ENCODE peak calls at places on chromosomes 4 and X, in ten cellular contexts. W is WTC11, V is A549, H is HCT116, Q is NB4, X is SK-N-SH, A is HepG2, G is K562, B is GM12878, S is endothelial cell of umbilical vein. E is an unnamed sample.

GRCh38 chrX:128992107-128992971 is 531.0 kb downstream of the SMARCA1 start:
- DNase-seq in W (peak; percentile 37), V (no peak), H (no peak), Q (peak; percentile 1), X (peak; percentile 9), A (no peak), G (peak; percentile 8), B (no peak), S (no peak), E (peak; percentile 49)

GRCh38 chr4:40749717-40750460 is at the start of gene NSUN7:
- DNase-seq in W (peak; percentile 95), V (peak; percentile 67), H (no peak), Q (peak; percentile 24), X (peak; percentile 91), A (no peak), G (no peak), B (no peak), S (peak; percentile 10), E (peak; percentile 73)

GRCh38 chr4:42627887-42628646 is 28.8 kb downstream of the ATP8A1 start:
- DNase-seq in W (no peak), V (peak; percentile 0), H (no peak), Q (peak; percentile 64), X (no peak), A (no peak), G (no peak), B (peak; percentile 97), S (no peak), E (no peak)

GRCh38 chrX:103418811-103419210 is 42.5 kb downstream of the BEX3 start:
- DNase-seq in W (no peak), V (no peak), H (no peak), Q (no peak), X (no peak), A (no peak), G (no peak), B (no peak), S (no peak), E (no peak)

GRCh38 chrX:141632124-141632523 is 42.6 kb downstream of the SPANXA2 start:
- DNase-seq in W (no peak), V (no peak), H (no peak), Q (no peak), X (no peak), A (no peak), G (no peak), B (no peak), S (no peak), E (no peak)

GRCh38 chr4:141011799-141012377 is 121.4 kb downstream of the RNF150 start:
- DNase-seq in W (no peak), V (no peak), H (no peak), Q (no peak), X (no peak), A (no peak), G (no peak), B (no peak), S (no peak), E (no peak)

GRCh38 chr4:23827971-23828680 is 61.7 kb downstream of the PPARGC1A start:
- DNase-seq in W (no peak), V (no peak), H (no peak), Q (peak; percentile 13), X (no peak), A (no peak), G (no peak), B (no peak), S (no peak), E (no peak)

GRCh38 chr4:53923921-53924320 is 140.5 kb downstream of the CHIC2 start:
- DNase-seq in W (no peak), V (no peak), H (no peak), Q (no peak), X (no peak), A (no peak), G (no peak), B (no peak), S (no peak), E (no peak)

GRCh38 chr4:168796362-168797106 is 213.5 kb downstream of the CBR4 start:
- DNase-seq in W (no peak), V (peak; percentile 90), H (peak; percentile 52), Q (no peak), X (no peak), A (peak; percentile 80), G (no peak), B (no peak), S (peak; percentile 52), E (no peak)

GRCh38 chrX:11427082-11428033 is 134.1 kb downstream of the AMELX start:
- DNase-seq in W (peak; percentile 40), V (no peak), H (no peak), Q (no peak), X (peak; percentile 26), A (no peak), G (peak; percentile 67), B (no peak), S (peak; percentile 29), E (peak; percentile 73)
- TF ChIP-seq MAX in W (no peak), V (no peak), H (no peak), Q (no peak), X (no peak), A (no peak), G (peak; percentile 61), B (no peak), S (no peak), E (peak; percentile 23)

DNA sequence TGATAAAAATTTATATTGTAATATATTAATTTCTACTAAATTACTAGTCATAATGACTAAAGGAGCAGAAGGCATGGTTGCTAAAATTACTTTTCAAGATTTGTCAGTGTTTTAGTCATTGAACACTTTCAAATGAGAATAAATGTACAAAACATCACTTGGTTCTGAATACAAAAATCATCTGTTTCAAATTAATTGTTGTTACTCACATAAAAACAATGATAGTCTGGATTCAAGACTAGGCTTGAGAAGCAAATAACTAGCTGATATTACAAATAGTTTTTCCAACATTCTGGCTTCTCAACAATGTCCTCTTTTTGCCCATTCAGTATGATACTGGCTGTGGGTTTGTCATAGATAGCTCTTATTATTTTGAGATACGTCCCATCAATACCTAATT is 112.5 kb downstream of the ANAPC10 start:
- DNase-seq in W (no peak), V (no peak), H (no peak), Q (no peak), X (no peak), A (no peak), G (no peak), B (no peak), S (no peak), E (no peak)
- TF ChIP-seq MAX in W (no peak), V (no peak), H (no peak), Q (no peak), X (no peak), A (no peak), G (no peak), B (no peak), S (no peak), E (no peak)

GRCh38 chr4:149835280-149835679 is 19.6 kb upstream of the IQCM start:
- DNase-seq in W (peak; percentile 17), V (no peak), H (peak; percentile 32), Q (no peak), X (no peak), A (no peak), G (no peak), B (no peak), S (no peak), E (no peak)

GRCh38 chr4:149841686-149842085 is 26.0 kb upstream of the IQCM start:
- DNase-seq in W (no peak), V (no peak), H (no peak), Q (no peak), X (no peak), A (no peak), G (no peak), B (no peak), S (no peak), E (no peak)

GRCh38 chr4:149831656-149832208 is 16.1 kb upstream of the IQCM start:
- DNase-seq in W (no peak), V (no peak), H (no peak), Q (no peak), X (no peak), A (no peak), G (no peak), B (no peak), S (no peak), E (no peak)

GRCh38 chr4:149838036-149838435 is 22.4 kb upstream of the IQCM start:
- DNase-seq in W (no peak), V (no peak), H (no peak), Q (no peak), X (no peak), A (no peak), G (no peak), B (no peak), S (no peak), E (no peak)

DNA sequence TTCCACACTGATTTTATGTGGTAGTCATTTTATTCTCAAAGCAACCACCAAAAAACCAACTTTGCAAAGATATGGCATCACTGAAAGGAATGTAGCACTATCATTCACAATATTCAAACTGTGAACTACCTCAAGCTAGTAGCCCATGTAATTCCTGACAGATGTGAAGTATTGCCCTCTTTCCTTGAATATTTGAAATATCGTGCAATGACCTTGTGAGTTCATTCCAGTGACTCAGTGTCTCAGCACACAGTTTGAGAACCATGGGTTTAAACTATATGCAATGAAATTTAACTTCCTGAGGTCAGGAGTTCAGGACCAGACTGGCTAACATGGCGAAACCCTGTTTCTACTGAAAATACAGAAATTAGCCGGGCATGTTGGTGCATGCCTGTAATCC is 20.9 kb upstream of the IQCM start:
- DNase-seq in W (no peak), V (no peak), H (no peak), Q (no peak), X (no peak), A (no peak), G (no peak), B (no peak), S (no peak), E (no peak)
- TF ChIP-seq MAX in W (no peak), V (no peak), H (no peak), Q (no peak), X (no peak), A (no peak), G (no peak), B (no peak), S (no peak), E (no peak)

GRCh38 chr4:110544594-110544993 is 68.6 kb downstream of the ENPEP start:
- DNase-seq in W (no peak), V (no peak), H (no peak), Q (no peak), X (no peak), A (no peak), G (no peak), B (no peak), S (no peak), E (no peak)

GRCh38 chr4:110543577-110543976 is 67.6 kb downstream of the ENPEP start:
- DNase-seq in W (no peak), V (no peak), H (no peak), Q (no peak), X (no peak), A (no peak), G (no peak), B (no peak), S (no peak), E (no peak)

DNA sequence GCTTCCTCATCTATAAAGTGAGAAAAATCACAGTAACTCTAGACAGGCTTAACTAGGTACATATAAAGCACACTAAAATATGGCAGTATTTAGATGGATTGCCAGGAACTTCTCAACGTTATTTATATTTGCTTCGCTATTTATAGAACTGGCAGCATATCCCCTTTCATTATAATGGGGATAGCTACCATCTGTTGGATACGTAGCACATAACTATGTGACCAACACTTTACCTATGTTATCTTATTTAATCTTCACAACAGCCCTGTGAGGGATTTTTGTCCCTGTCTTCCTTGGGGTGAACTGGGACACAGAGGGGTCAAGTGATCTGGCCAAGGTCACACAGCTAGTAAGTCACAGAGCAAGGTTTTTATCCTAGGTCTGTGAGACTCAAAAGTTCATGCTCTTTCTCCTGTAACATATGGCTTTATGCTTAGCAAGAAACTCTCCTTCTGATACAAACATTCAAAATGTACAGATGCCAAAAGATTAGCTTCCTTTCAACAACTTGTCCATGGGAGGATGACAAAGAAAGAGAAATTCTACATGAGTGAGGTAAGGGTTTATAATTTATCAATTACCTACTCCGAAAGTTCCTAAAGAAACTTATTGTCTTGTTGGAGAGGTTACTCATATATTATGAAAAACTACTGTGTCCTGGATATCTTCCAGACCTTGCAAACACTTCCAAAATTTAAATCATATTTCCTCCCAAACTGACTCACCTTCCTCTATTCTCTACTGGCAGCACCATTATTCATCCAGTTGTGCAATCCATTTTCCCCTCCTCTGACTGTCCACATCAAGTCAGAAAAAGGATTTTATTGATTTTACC is 64.9 kb downstream of the ENPEP start:
- DNase-seq in W (no peak), V (no peak), H (no peak), Q (no peak), X (no peak), A (no peak), G (no peak), B (no peak), S (peak; percentile 94), E (no peak)
- TF ChIP-seq MAX in W (no peak), V (no peak), H (no peak), Q (no peak), X (no peak), A (no peak), G (no peak), B (no peak), S (no peak), E (no peak)

E was measured in H1.